ENCODE peak calls at places on chromosomes 6 and 20, in seven cellular contexts. P is left ventricle myocardium inferior, B is mucosa of descending colon, E is PC-3, I is pancreas, M is heart right ventricle, T is brain microvascular endothelial cell. K is an unnamed sample. For H3K36me3, the result is how much of the 10 kb centered on the place peaks cover.

GRCh38 chr6:18424201-18424600 is 37.1 kb downstream of the RNF144B start:
- DNase-seq in P (no peak), B (no peak), E (no peak), I (no peak), M (no peak), T (no peak), K (no peak)

GRCh38 chr6:160301341-160301740 is 42.7 kb upstream of the SLC22A2 start:
- DNase-seq in P (no peak), B (no peak), E (no peak), I (no peak), M (no peak), T (no peak), K (no peak)

GRCh38 chr6:53451165-53451564 is 93.7 kb downstream of the GCLC start:
- DNase-seq in P (no peak), B (no peak), E (no peak), I (no peak), M (no peak), T (no peak), K (no peak)

GRCh38 chr6:43495409-43495941 is 14.7 kb downstream of the LRRC73 start:
- DNase-seq in P (no peak), B (no peak), E (peak), I (no peak), M (no peak), T (no peak), K (no peak)

GRCh38 chr6:139290787-139291294 is 957 bp downstream of the TXLNB start:
- DNase-seq in P (no peak), B (no peak), E (no peak), I (no peak), M (peak), T (peak), K (no peak)

GRCh38 chr6:18016133-18016532 is 28.7 kb upstream of the KIF13A start:
- DNase-seq in P (no peak), B (no peak), E (no peak), I (no peak), M (no peak), T (no peak), K (no peak)

GRCh38 chr6:69835414-69836179 is 30.8 kb upstream of the COL19A1 start:
- DNase-seq in P (no peak), B (no peak), E (peak), I (no peak), M (peak), T (peak), K (no peak)

GRCh38 chr20:33947709-33948295 is 45.9 kb upstream of the RALY start:
- DNase-seq in P (no peak), B (no peak), E (peak), I (no peak), M (no peak), T (peak), K (no peak)

DNA sequence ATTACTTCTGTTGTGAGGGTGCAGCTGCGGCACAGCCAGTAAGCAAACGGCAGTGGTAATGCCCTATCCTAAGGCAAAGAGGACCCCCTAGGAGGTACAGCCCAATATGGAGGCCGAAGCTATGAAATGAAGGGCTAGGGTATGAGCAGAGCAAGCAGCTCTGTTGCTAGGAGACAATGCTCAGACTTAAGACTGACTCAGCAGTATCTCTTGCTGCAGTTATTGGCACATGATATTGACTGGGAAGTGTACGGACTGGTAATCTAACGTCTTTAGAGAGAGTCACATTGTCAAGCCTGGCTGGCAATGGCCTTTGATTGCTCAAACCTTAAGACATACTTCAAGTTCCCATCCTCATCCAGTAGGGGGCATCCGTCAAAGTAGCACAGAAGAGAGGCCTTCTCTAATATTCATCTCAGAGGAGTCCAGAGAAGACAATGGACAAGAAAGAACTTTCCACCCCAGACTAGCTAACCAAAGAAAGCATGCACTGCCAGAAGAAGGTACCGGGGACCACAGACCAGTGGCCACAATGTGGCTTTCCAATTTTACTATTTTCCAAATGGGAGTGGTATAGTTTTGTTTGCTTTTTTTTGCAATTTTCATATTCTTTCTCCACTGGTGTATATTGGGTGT is 37.0 kb downstream of the LRFN2 start:
- DNase-seq in P (no peak), B (no peak), E (peak), I (peak), M (peak), T (peak), K (no peak)
- TF ChIP-seq CTCF in P (peak), B (no peak), E (peak), I (peak), M (peak), T (peak), K (no peak)

GRCh38 chr6:48755315-48755714 is 644.3 kb upstream of the PTCHD4 start:
- DNase-seq in P (no peak), B (no peak), E (no peak), I (no peak), M (no peak), T (no peak), K (no peak)
- H3K36me3 ChIP-seq in P (under half), B (under half), E (under half), I (under half), M (under half), T (under half), K (under half)

GRCh38 chr6:106002005-106002404 is 84.1 kb upstream of the PRDM1 start:
- DNase-seq in P (no peak), B (no peak), E (no peak), I (no peak), M (no peak), T (no peak), K (no peak)
- H3K4me3 ChIP-seq in P (no peak), B (no peak), E (no peak), I (no peak), M (no peak), T (no peak), K (no peak)

DNA sequence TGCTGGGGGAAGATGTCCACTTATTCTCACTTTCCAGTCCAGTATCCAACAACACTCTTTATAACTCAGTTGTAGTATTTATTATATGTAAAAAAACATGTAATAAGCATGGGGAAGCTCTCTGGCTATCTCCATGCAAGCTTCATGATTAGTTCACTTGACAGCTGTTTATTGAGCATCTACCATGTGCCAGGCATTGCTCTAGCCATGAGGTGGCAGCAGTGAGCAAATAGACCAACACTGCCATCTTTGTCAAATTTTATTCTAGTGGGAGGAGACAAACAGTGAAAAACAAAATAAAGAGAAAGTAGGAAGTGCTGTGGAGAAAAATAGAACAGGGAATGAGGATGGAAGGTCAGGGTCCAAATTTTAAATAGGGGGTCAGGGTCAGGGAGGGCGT is 131.8 kb downstream of the CFAP61 start:
- DNase-seq in P (no peak), B (no peak), E (no peak), I (no peak), M (no peak), T (no peak), K (no peak)
- TF ChIP-seq CTCF in P (peak), B (no peak), E (peak), I (no peak), M (no peak), T (peak), K (no peak)

DNA sequence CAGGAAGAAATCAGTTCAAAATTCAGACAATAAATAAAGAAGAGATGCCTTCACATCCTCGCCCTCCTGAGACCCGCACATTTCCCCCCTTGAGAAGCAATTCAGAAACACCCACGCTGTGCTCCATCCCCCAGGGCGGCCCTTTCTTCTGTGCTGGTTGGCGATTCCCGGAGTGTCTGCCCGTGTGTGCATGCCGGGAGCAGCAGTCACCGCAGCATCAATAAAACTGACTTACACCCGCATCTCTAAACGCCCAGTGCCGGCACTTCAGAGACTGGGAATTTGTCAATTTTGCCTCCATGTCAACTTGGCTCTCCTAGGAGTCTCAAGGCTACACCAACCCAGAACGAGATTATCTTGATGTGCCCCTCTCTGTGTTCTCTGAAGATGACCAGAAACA is 67.4 kb upstream of the TRAF3IP2 start:
- DNase-seq in P (no peak), B (no peak), E (no peak), I (no peak), M (no peak), T (no peak), K (no peak)
- H3K36me3 ChIP-seq in P (half or more), B (under half), E (under half), I (under half), M (under half), T (under half), K (under half)

GRCh38 chr6:130796313-130796905 is 30.8 kb upstream of the SMLR1 start:
- DNase-seq in P (no peak), B (no peak), E (peak), I (no peak), M (peak), T (peak), K (no peak)
- H3K4me3 ChIP-seq in P (no peak), B (no peak), E (no peak), I (no peak), M (no peak), T (no peak), K (no peak)